ENCODE peak calls at places on chromosomes 13 and 19, in eight cellular contexts. U, C, V, H, G, Q, O and I are unnamed samples. For H3K4me1, the result is how much of the 10 kb centered on the place peaks cover.

GRCh38 chr13:28584873-28585317 is 74.0 kb upstream of the POMP start:
- DNase-seq in U (no peak), C (no peak), V (no peak), H (no peak), G (no peak), Q (no peak), O (no peak), I (no peak)

GRCh38 chr19:50695251-50696064 is 24.1 kb downstream of the SHANK1 start:
- DNase-seq in U (no peak), C (no peak), V (no peak), H (no peak), G (peak), Q (no peak), O (no peak), I (no peak)

GRCh38 chr19:19488041-19488874 is 27.1 kb downstream of the TSSK6 start:
- DNase-seq in U (peak), C (no peak), V (no peak), H (no peak), G (peak), Q (no peak), O (no peak), I (no peak)

GRCh38 chr13:41019578-41020347 is 647 bp upstream of the ELF1 start:
- DNase-seq in U (no peak), C (no peak), V (no peak), H (no peak), G (peak), Q (no peak), O (no peak), I (no peak)

GRCh38 chr19:41546386-41546789 is 29.6 kb upstream of the CEACAM21 start:
- DNase-seq in U (no peak), C (no peak), V (peak), H (no peak), G (no peak), Q (no peak), O (no peak), I (no peak)

GRCh38 chr19:53158119-53158656 is 665 bp downstream of the ZNF347 start:
- DNase-seq in U (peak), C (peak), V (peak), H (peak), G (peak), Q (peak), O (peak), I (no peak)

GRCh38 chr19:17376935-17377600 is at the start of gene PLVAP:
- DNase-seq in U (no peak), C (peak), V (no peak), H (peak), G (no peak), Q (peak), O (peak), I (no peak)

GRCh38 chr13:101416181-101417042 is at the start of gene NALCN:
- DNase-seq in U (no peak), C (peak), V (no peak), H (peak), G (peak), Q (peak), O (peak), I (no peak)

GRCh38 chr13:40928980-40929379 is 90.1 kb downstream of the ELF1 start:
- DNase-seq in U (no peak), C (no peak), V (no peak), H (no peak), G (no peak), Q (no peak), O (no peak), I (no peak)

GRCh38 chr19:2207991-2208860 is 27.9 kb downstream of the PLEKHJ1 start:
- DNase-seq in U (peak), C (no peak), V (peak), H (no peak), G (peak), Q (peak), O (peak), I (peak)

GRCh38 chr13:43864921-43865320 is 14.6 kb downstream of the CCDC122 start:
- DNase-seq in U (no peak), C (no peak), V (no peak), H (no peak), G (no peak), Q (no peak), O (no peak), I (no peak)

GRCh38 chr19:43731854-43732253 is 16.0 kb downstream of the IRGC start:
- DNase-seq in U (no peak), C (no peak), V (no peak), H (no peak), G (no peak), Q (no peak), O (no peak), I (no peak)

GRCh38 chr13:45132384-45133064 is 12.2 kb downstream of the GTF2F2 start:
- DNase-seq in U (no peak), C (no peak), V (peak), H (no peak), G (no peak), Q (no peak), O (no peak), I (no peak)

GRCh38 chr19:51271015-51271600 is 20.2 kb downstream of the SIGLECL1 start:
- DNase-seq in U (no peak), C (no peak), V (no peak), H (no peak), G (no peak), Q (no peak), O (peak), I (no peak)

GRCh38 chr19:610801-611505 is 21.3 kb downstream of the HCN2 start:
- DNase-seq in U (peak), C (no peak), V (peak), H (no peak), G (no peak), Q (peak), O (peak), I (peak)

GRCh38 chr13:79060216-79060615 is 345.8 kb downstream of the RBM26 start:
- DNase-seq in U (no peak), C (no peak), V (no peak), H (no peak), G (no peak), Q (no peak), O (no peak), I (no peak)
- TF ChIP-seq CTCF in U (peak), C (no peak), V (no peak), H (no peak), G (no peak), Q (no peak), O (no peak), I (no peak)

DNA sequence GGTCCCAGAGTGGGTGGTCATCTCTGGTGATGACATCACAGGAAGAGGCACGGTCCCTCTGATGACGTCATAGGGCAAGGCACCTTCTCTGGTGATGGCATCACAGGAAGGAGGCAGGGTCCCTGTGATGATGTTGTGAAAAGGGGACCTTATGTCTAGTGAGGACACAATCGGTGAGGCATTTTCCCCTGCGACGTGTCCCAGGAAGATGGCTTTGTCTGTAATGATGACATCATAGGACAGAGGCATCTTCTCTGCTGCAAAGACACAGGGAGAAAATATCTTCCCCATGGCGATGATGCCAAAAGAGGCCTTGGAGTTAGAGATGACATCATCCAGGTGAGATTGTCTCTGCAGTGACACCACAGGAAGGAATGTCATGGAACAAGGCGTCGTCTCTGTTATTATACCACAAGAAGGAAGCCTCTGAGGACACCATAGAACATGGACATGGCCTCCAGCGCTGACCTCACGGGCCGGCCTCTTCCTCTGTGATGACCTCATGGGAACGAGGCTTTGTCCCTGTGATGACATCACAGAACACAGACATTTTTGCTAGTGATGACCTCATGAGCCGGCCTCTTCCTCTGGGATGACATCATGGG is 10.6 kb downstream of the SHISA7 start:
- DNase-seq in U (no peak), C (no peak), V (no peak), H (no peak), G (no peak), Q (no peak), O (no peak), I (no peak)
- H3K27ac ChIP-seq in U (no peak), C (no peak), V (no peak), H (no peak), G (no peak), Q (no peak), O (no peak), I (no peak)

GRCh38 chr13:99263386-99263785 is 5.2 kb upstream of the GPR18 start:
- DNase-seq in U (no peak), C (no peak), V (no peak), H (no peak), G (no peak), Q (no peak), O (no peak), I (no peak)
- H3K4me1 ChIP-seq in U (under half), C (under half), V (half or more), H (under half), G (under half), Q (under half), O (under half), I (under half)

GRCh38 chr19:35797663-35798062 is 15.0 kb downstream of the PRODH2 start:
- DNase-seq in U (no peak), C (no peak), V (no peak), H (no peak), G (no peak), Q (no peak), O (no peak), I (no peak)
- TF ChIP-seq CTCF in U (no peak), C (no peak), V (no peak), H (no peak), G (no peak), Q (no peak), O (no peak), I (no peak)

GRCh38 chr19:55279376-55279772 is 536 bp downstream of the HSPBP1 start:
- DNase-seq in U (no peak), C (no peak), V (no peak), H (no peak), G (no peak), Q (no peak), O (no peak), I (no peak)

GRCh38 chr19:55278391-55279135 is 1.3 kb downstream of the HSPBP1 start:
- DNase-seq in U (no peak), C (no peak), V (peak), H (no peak), G (no peak), Q (no peak), O (no peak), I (no peak)

GRCh38 chr19:55276720-55277430 is 3.0 kb downstream of the HSPBP1 start:
- DNase-seq in U (no peak), C (no peak), V (peak), H (no peak), G (no peak), Q (no peak), O (no peak), I (no peak)

GRCh38 chr19:55277494-55277893 is 2.4 kb downstream of the HSPBP1 start:
- DNase-seq in U (no peak), C (no peak), V (no peak), H (no peak), G (no peak), Q (no peak), O (no peak), I (no peak)

GRCh38 chr19:55279773-55280643 is at the start of gene HSPBP1:
- DNase-seq in U (peak), C (peak), V (peak), H (peak), G (peak), Q (peak), O (peak), I (peak)
- H3K27ac ChIP-seq in U (peak), C (peak), V (peak), H (peak), G (peak), Q (peak), O (peak), I (peak)